ENCODE peak calls at places on chromosome 13, in six cellular contexts. M, Y, E, P, U and W are unnamed samples.

GRCh38 chr13:111387945-111388600 is 67.6 kb downstream of the TEX29 start:
- DNase-seq in Y (no peak), U (peak), P (no peak), E (no peak), M (no peak), W (no peak)

GRCh38 chr13:50950808-50951207 is 41.2 kb downstream of the RNASEH2B start:
- DNase-seq in Y (no peak), U (no peak), M (no peak), P (no peak), E (no peak), W (no peak)

GRCh38 chr13:94050039-94050438 is 429.4 kb downstream of the DCT start:
- DNase-seq in Y (no peak), U (no peak), M (no peak), E (no peak), P (no peak), W (no peak)

GRCh38 chr13:78589206-78589605 is 14.1 kb downstream of the POU4F1 start:
- DNase-seq in P (no peak), E (no peak), Y (peak), M (no peak), U (no peak), W (no peak)

GRCh38 chr13:86792153-86792651 is 879.0 kb upstream of the SLITRK5 start:
- DNase-seq in Y (no peak), P (no peak), M (no peak), E (no peak), U (no peak), W (no peak)

GRCh38 chr13:100235311-100235901 is 146.5 kb downstream of the PCCA start:
- DNase-seq in P (no peak), Y (peak), U (no peak), M (no peak), E (no peak), W (no peak)

GRCh38 chr13:59416561-59416960 is 747.2 kb downstream of the DIAPH3 start:
- DNase-seq in P (no peak), M (no peak), U (no peak), E (no peak), Y (no peak), W (no peak)

GRCh38 chr13:109043561-109044075 is 414.2 kb downstream of the MYO16 start:
- DNase-seq in M (no peak), P (no peak), U (no peak), E (no peak), Y (no peak), W (no peak)

GRCh38 chr13:107644136-107644535 is 571.2 kb downstream of the LIG4 start:
- DNase-seq in E (no peak), P (no peak), Y (no peak), U (no peak), M (no peak), W (no peak)

GRCh38 chr13:99916366-99917103 is 55.0 kb downstream of the ZIC5 start:
- DNase-seq in E (no peak), Y (peak), P (peak), M (no peak), U (no peak), W (no peak)

GRCh38 chr13:111966969-111967368 is 100.0 kb upstream of the SOX1 start:
- DNase-seq in U (no peak), Y (no peak), E (no peak), P (no peak), M (no peak), W (no peak)

GRCh38 chr13:44969858-44970484 is 19.3 kb downstream of the NUFIP1 start:
- DNase-seq in P (no peak), U (no peak), M (no peak), E (no peak), Y (peak), W (no peak)

DNA sequence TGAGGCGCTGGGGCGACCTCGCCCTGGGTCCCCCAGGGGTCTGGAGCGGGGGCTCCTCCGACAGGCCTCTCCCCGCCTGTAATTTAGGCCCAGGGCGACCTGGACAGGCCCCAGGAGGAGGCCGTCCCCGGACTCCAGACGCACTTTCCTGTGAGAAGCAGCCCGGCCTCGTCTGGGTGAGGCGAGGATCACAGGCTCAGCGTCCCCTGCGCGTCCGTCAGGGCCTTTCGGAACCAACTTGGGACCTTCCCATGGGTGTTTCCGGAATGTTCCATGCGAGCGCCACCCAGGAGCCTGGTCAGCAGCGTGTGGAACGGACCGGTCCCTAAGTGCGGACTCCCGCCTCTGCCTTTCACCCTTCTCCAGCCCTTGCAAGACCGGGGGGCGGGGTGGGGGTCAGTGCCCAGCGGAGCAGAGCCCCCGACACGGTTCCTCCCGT is 1.0 kb upstream of the GRTP1 start:
- DNase-seq in M (no peak), U (no peak), Y (no peak), E (no peak), P (peak), W (no peak)
- H3K27ac ChIP-seq in M (peak), U (peak), Y (no peak), E (no peak), P (peak), W (no peak)

DNA sequence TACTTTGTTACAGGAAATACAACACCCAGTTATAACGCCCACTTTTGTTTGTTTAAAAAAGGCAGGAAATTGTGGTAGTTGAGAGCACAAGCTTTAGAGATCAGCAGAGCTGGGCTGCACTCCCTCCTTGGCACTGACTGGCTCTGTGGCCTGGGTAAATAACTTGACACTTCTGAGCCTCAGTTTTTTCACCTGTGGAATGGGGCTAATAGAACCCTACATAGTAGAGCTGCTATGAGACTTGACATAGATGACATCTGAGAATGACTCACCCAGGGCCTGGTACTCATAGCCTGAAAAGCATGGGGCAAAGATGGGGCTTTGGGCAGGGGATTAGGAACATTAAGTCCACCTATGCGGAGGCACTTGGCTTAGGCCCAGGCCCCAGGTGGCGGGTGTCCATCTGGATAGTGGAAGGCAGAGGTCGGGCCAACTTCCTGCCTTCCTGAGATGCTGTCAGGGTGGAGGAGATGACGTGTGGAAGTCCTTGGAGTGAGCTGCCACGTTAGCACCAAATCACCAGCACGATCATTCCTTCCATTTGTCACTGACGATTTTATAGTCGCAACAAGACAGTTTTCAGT is 159.1 kb downstream of the KATNAL1 start:
- DNase-seq in P (no peak), Y (no peak), E (no peak), M (no peak), U (peak), W (no peak)
- H3K27ac ChIP-seq in P (no peak), Y (no peak), E (no peak), M (peak), U (peak), W (no peak)

DNA sequence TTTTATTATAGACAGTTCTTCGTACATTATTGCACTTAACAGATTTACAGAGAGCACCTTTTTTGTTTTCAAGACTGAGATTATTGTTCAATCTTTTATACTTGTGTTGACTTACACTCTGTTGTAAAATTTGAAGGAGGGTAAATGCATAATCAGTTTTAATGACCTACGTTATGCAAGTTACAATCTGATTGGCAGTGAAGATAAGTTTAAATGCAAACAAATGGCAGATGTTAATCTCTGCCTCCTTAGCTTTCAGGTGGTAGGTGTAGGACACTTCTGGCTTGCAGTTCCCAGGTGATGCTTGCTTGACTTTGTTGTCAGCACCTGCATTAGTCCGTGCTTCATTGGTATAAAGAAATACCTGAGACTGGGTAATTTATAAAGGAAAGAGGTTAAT is 424.9 kb downstream of the FGF9 start:
- DNase-seq in Y (no peak), P (no peak), U (no peak), M (no peak), E (no peak), W (no peak)
- H3K27ac ChIP-seq in Y (no peak), P (no peak), U (no peak), M (no peak), E (no peak), W (no peak)

GRCh38 chr13:48412100-48412556 is 785 bp downstream of the LPAR6 start:
- DNase-seq in E (no peak), U (no peak), P (no peak), M (no peak), Y (no peak), W (no peak)
- H3K27ac ChIP-seq in E (peak), U (peak), P (peak), M (peak), Y (no peak), W (peak)

GRCh38 chr13:97408938-97409337 is 25.0 kb upstream of the RAP2A start:
- DNase-seq in E (no peak), M (no peak), Y (no peak), P (no peak), U (no peak), W (no peak)

GRCh38 chr13:97411894-97412460 is 22.0 kb upstream of the RAP2A start:
- DNase-seq in M (no peak), Y (no peak), P (no peak), E (no peak), U (no peak), W (no peak)

GRCh38 chr13:97403893-97404683 is 29.9 kb upstream of the RAP2A start:
- DNase-seq in E (no peak), M (no peak), P (no peak), U (no peak), Y (no peak), W (no peak)

DNA sequence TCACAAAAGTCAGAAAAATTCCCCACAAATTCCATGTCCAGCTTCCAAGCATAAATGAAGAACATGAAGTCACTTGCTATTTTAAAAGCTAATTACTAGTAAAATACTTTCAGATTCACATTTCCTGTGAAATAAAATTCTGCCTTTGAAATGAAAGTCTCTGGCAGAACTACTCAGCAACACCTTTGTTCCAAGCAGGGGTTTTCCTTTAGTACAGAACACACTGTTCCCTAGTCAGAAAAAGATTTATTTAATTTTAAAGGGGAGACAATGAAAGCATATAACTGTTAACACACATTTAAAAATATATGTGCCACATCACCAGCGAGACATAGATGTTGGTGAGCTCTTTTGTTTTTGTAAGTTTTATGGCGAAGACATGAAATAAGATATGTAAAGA is 26.4 kb upstream of the RAP2A start:
- DNase-seq in U (no peak), E (no peak), M (no peak), Y (no peak), P (no peak), W (no peak)
- H3K27ac ChIP-seq in U (no peak), E (no peak), M (no peak), Y (no peak), P (no peak), W (no peak)

GRCh38 chr13:37443538-37443937 is 155.0 kb downstream of the POSTN start:
- DNase-seq in M (no peak), E (no peak), U (no peak), P (no peak), Y (no peak), W (no peak)
- H3K27ac ChIP-seq in M (no peak), E (no peak), U (no peak), P (no peak), Y (no peak), W (no peak)

GRCh38 chr13:22162889-22163288 is 492.0 kb downstream of the FGF9 start:
- DNase-seq in M (no peak), U (no peak), E (no peak), P (no peak), Y (no peak), W (no peak)

GRCh38 chr13:22161871-22162270 is 491.0 kb downstream of the FGF9 start:
- DNase-seq in Y (no peak), E (no peak), U (no peak), M (no peak), P (no peak), W (no peak)
- H3K27ac ChIP-seq in Y (no peak), E (no peak), U (no peak), M (no peak), P (no peak), W (no peak)

GRCh38 chr13:72514141-72514540 is 213.3 kb downstream of the MZT1 start:
- DNase-seq in Y (no peak), U (no peak), P (no peak), E (no peak), M (no peak), W (no peak)
- H3K27ac ChIP-seq in Y (no peak), U (no peak), P (no peak), E (no peak), M (no peak), W (no peak)

GRCh38 chr13:110301083-110301482 is 5.9 kb downstream of the COL4A1 start:
- DNase-seq in P (no peak), M (no peak), U (peak), Y (no peak), E (no peak), W (no peak)
- H3K27ac ChIP-seq in P (no peak), M (peak), U (peak), Y (no peak), E (peak), W (no peak)